ENCODE peak calls at places on chromosomes 6 and 20, in six cellular contexts. L, M, Z, C, Y and H are unnamed samples.

GRCh38 chr6:122789862-122790739 is 1.0 kb downstream of the SMPDL3A start:
- DNase-seq in L (peak), Z (peak), Y (peak), C (no peak), M (peak), H (no peak)

GRCh38 chr20:1945134-1945618 is 48.7 kb downstream of the PDYN start:
- DNase-seq in L (no peak), Y (peak), C (peak), M (peak), Z (no peak), H (no peak)

GRCh38 chr20:56987992-56988391 is 278.4 kb downstream of the BMP7 start:
- DNase-seq in L (no peak), M (no peak), Y (no peak), Z (no peak), C (no peak), H (no peak)

GRCh38 chr6:116633685-116634084 is 17.4 kb downstream of the RSPH4A start:
- DNase-seq in Y (no peak), L (peak), C (peak), Z (no peak), M (no peak), H (peak)

GRCh38 chr20:60138263-60139127 is 180.3 kb downstream of the CDH26 start:
- DNase-seq in M (peak), Y (peak), C (peak), Z (peak), L (no peak), H (peak)

GRCh38 chr6:47111685-47112084 is 69.6 kb upstream of the ADGRF1 start:
- DNase-seq in L (no peak), Z (no peak), M (no peak), Y (no peak), C (no peak), H (no peak)

GRCh38 chr20:57560554-57561355 is at the start of gene PCK1:
- DNase-seq in Z (no peak), L (peak), M (peak), C (peak), Y (peak), H (peak)

GRCh38 chr6:132198896-132199295 is 202.4 kb downstream of the MOXD1 start:
- DNase-seq in L (no peak), Z (no peak), Y (no peak), M (no peak), C (no peak), H (no peak)

GRCh38 chr20:63682384-63683139 is 13.9 kb upstream of the TNFRSF6B start:
- DNase-seq in Z (no peak), C (peak), L (peak), Y (peak), M (peak), H (peak)

GRCh38 chr6:162313922-162314660 is 413.5 kb downstream of the PRKN start:
- DNase-seq in C (no peak), Y (no peak), L (no peak), M (no peak), Z (no peak), H (no peak)

GRCh38 chr6:158322724-158323560 is 10.7 kb downstream of the TULP4 start:
- DNase-seq in L (peak), C (no peak), Y (no peak), Z (no peak), M (no peak), H (no peak)

GRCh38 chr6:88490865-88491264 is 324.7 kb upstream of the CNR1 start:
- DNase-seq in M (no peak), L (no peak), C (no peak), Z (no peak), Y (no peak), H (no peak)

GRCh38 chr6:112258636-112259336 is 4.4 kb upstream of the LAMA4 start:
- DNase-seq in Z (no peak), Y (no peak), L (no peak), M (no peak), C (no peak), H (no peak)

GRCh38 chr6:79117752-79118151 is 39.7 kb upstream of the PHIP start:
- DNase-seq in L (no peak), M (no peak), Y (no peak), Z (no peak), C (no peak), H (no peak)

GRCh38 chr20:38617011-38617829 is 15.6 kb downstream of the ARHGAP40 start:
- DNase-seq in L (peak), C (no peak), Z (no peak), Y (peak), M (no peak), H (peak)

DNA sequence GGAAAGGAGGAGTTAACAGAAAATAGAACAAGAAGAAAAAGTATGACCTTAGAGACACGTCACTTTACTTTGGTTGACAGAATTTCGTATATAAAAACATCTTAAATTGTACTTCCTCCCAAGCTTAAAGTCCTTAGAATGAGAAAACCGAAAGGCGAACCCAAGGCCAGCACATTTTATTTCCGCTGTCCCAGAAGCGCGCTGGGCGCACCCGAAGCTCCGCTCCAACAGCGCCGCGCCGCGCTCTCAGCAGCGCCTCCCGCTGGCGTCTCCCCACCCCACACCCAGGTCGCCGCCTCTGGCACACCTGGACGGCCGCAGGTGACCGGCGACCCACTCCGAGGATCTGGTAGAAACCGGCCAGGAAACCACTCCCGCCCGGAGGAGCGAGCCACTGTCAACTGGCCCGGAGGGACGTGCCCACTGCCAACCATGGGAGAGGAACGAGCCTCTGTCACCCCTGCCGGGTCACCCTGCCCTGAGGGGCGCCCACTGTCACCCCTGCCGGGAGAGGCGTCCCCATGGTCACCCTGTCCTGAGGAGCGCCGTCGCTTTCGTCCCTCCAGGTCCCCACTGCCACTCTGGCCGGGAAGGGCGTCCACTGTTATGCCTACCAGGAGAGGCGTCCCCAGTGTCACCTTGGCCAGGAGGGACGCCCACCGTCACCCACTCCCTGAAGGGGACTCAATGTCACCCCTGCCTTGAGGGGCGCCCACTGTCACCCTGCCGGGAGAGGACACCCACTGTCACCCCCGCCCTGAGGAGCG is 824 bp downstream of the MPC1 start:
- DNase-seq in M (peak), L (peak), Y (peak), Z (peak), C (peak), H (peak)
- TF ChIP-seq POLR2A in M (no peak), L (no peak), Y (no peak), Z (peak), C (peak), H (no peak)

DNA sequence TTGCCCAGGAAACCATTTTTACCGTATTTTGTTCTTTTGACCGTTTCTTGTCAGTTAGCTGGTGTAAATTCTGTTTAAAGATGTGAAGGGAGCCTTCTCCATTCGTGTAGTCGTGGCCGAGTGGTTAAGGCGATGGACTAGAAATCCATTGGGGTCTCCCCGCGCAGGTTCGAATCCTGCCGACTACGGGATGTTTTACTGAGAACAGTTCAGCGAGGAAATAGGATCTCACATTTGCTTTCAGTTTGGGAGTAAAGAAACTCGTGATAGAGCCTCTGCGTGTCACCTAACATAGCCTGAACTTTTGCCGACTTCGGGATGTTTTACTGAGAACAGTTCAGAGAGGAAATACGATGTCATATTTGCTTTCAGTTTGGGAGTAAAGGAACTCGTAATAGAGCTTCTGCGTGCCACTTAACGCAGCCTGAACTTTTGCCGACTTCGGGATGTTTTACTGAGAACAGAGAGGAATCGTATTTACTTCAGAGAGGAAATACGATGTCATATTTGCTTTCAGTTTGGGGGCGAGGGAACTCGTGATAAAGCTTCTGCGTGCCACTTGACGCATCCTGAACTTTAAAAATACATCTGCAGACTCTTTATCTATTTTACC is 5.9 kb upstream of the ZNF184 start:
- DNase-seq in C (peak), Y (peak), M (peak), L (peak), Z (peak), H (peak)
- TF ChIP-seq POLR2A in C (peak), Y (no peak), M (no peak), L (no peak), Z (no peak), H (no peak)

DNA sequence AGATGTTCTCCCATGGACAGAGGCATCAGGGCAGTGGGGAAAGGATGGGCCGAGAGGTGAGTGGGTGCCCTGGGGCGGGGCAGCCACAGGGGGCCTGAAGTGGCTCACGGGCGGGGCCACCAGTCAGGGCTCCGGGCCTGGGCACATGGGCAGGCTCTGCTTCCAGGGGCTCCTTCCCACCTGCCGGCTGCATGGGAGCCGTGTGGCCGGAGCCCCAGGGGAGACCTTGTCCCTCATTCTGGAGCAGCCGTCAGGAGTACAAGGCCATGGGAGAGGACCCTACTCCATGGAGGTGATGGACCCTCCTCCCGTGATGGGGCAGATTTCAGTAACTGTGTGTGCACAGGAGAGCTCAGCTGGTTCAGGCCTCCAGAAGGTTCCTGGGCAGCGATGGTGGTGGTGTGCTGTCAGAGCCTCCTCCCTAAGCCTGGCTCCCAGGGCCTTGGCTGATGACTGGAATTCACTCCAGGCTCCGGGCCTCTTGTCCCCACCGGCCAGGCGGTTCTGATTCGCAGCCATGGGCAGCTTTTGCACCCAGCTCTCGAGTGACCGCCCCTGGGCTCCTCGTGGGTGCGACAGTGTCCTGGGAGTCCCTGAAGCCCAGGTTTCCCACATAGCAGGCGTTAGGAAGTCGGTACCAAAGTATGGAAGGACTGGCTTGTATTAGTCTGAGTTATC is 6.2 kb downstream of the SLCO4A1 start:
- DNase-seq in L (no peak), C (no peak), Z (no peak), M (no peak), Y (no peak), H (no peak)
- TF ChIP-seq POLR2A in L (no peak), C (no peak), Z (no peak), M (no peak), Y (no peak), H (no peak)

GRCh38 chr6:41563060-41563776 is 17.0 kb downstream of the FOXP4 start:
- DNase-seq in M (no peak), Z (no peak), L (no peak), Y (no peak), C (no peak), H (no peak)

GRCh38 chr6:41561386-41561785 is 15.2 kb downstream of the FOXP4 start:
- DNase-seq in L (no peak), Z (no peak), Y (no peak), M (no peak), C (peak), H (no peak)

GRCh38 chr6:41562633-41562975 is 16.4 kb downstream of the FOXP4 start:
- DNase-seq in Y (no peak), L (no peak), Z (no peak), C (no peak), M (no peak), H (no peak)

GRCh38 chr6:41560440-41561192 is 14.4 kb downstream of the FOXP4 start:
- DNase-seq in Z (no peak), C (peak), L (no peak), M (peak), Y (no peak), H (no peak)

GRCh38 chr6:41561931-41562632 is 15.9 kb downstream of the FOXP4 start:
- DNase-seq in Y (no peak), M (no peak), C (no peak), L (no peak), Z (no peak), H (no peak)
- TF ChIP-seq POLR2A in Y (no peak), M (no peak), C (no peak), L (no peak), Z (no peak), H (no peak)

GRCh38 chr6:75243333-75244062 is at the start of gene COX7A2:
- DNase-seq in M (peak), Z (peak), Y (peak), L (peak), C (peak), H (peak)
- TF ChIP-seq POLR2A in M (no peak), Z (peak), Y (no peak), L (peak), C (peak), H (peak)

GRCh38 chr6:70563540-70563939 is 3.2 kb upstream of the SDHAF4 start:
- DNase-seq in C (no peak), L (no peak), Y (no peak), Z (no peak), M (no peak), H (no peak)

DNA sequence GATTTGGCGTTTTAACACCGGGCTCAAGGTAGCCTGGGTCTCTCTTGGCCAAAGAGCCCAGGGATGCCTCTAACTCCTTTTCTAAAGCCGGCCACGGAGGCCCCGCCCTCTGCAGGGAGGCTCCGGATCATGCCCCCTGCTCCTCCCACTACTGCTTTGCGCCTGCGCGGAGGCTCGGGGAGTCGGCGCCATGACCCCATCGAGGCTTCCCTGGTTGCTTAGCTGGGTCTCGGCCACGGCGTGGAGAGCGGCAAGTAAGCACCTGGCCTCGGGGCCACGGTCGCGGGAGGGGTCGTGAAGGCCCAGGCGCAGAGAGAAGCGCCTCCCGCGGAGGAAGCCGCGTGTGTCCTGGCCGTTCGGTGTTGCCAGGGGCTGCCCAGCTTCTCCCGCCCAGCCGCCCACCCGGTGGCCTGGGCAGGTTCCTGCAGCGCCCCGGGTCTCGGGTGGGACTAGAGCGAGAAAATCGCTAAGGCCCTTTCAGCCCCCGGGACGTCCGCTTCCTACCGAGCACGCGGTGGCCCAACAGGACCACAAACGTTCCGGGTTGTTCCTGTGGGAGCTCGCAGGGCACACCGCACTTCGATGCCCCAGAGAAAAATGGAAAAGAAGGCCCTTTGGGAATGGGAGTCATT is at the start of gene SDHAF4:
- DNase-seq in Y (peak), Z (peak), C (peak), M (peak), L (peak), H (peak)
- TF ChIP-seq POLR2A in Y (peak), Z (peak), C (peak), M (no peak), L (peak), H (peak)